ENCODE peak calls at places on chromosome 17, in four cellular contexts. U is HEK293T, D is HepG2, C is H1. L is an unnamed sample.
A peak's percentile ranks its signal among the peaks of the same experiment; 100 is the strongest.

GRCh38 chr17:63356275-63356905 is 89.7 kb downstream of the CYB561 start:
- DNase-seq in C (no peak), U (peak; percentile 32), D (no peak), L (no peak)

GRCh38 chr17:12977008-12977751 is 40.6 kb downstream of the ELAC2 start:
- DNase-seq in D (no peak), C (peak; percentile 68), U (no peak), L (no peak)

GRCh38 chr17:7916799-7917198 is 710 bp upstream of the RNF227 start:
- DNase-seq in U (no peak), D (peak; percentile 5), C (no peak), L (no peak)

GRCh38 chr17:21033350-21033749 is 9.5 kb downstream of the USP22 start:
- DNase-seq in C (no peak), D (no peak), U (no peak), L (no peak)

GRCh38 chr17:61570118-61570517 is 20.9 kb downstream of the NACA2 start:
- DNase-seq in C (no peak), D (no peak), U (no peak), L (no peak)

GRCh38 chr17:8072339-8072726 is 15.2 kb downstream of the ALOX12B start:
- DNase-seq in D (no peak), C (peak; percentile 65), U (no peak), L (no peak)

GRCh38 chr17:19331134-19331533 is 31.4 kb downstream of the B9D1 start:
- DNase-seq in D (no peak), U (no peak), C (no peak), L (no peak)

GRCh38 chr17:61128671-61129115 is 270.9 kb upstream of the TBX2 start:
- DNase-seq in U (no peak), D (no peak), C (no peak), L (no peak)

GRCh38 chr17:40167685-40168261 is 9.5 kb upstream of the RAPGEFL1 start:
- DNase-seq in U (no peak), C (no peak), D (no peak), L (no peak)

GRCh38 chr17:59406808-59407381 is 75.4 kb downstream of the YPEL2 start:
- DNase-seq in D (peak; percentile 20), U (peak; percentile 32), C (no peak), L (no peak)

GRCh38 chr17:79761894-79762570 is 15.9 kb upstream of the CBX2 start:
- DNase-seq in D (no peak), C (no peak), U (no peak), L (no peak)

GRCh38 chr17:74842146-74842598 is 17.5 kb downstream of the GRIN2C start:
- DNase-seq in C (no peak), D (no peak), U (no peak), L (no peak)

GRCh38 chr17:74779948-74780400 is 3.8 kb upstream of the NAT9 start:
- DNase-seq in U (no peak), D (no peak), C (no peak), L (peak; percentile 63)

GRCh38 chr17:79029327-79030009 is 5.5 kb downstream of the C1QTNF1 start:
- DNase-seq in U (no peak), D (no peak), C (no peak), L (no peak)

GRCh38 chr17:73230088-73230487 is 31.6 kb downstream of the CPSF4L start:
- DNase-seq in U (no peak), C (no peak), D (no peak), L (no peak)

GRCh38 chr17:13079010-13079409 is 61.2 kb upstream of the ELAC2 start:
- DNase-seq in D (no peak), U (no peak), C (no peak), L (no peak)

GRCh38 chr17:76909971-76910760 is 42.0 kb downstream of the MGAT5B start:
- DNase-seq in C (peak; percentile 91), U (peak; percentile 55), D (peak; percentile 32), L (no peak)

GRCh38 chr17:76427457-76428231 is 25.3 kb downstream of the UBE2O start:
- DNase-seq in U (no peak), C (no peak), D (no peak), L (no peak)

GRCh38 chr17:77512062-77512946 is 371.5 kb downstream of the SEC14L1 start:
- DNase-seq in U (no peak), D (peak; percentile 99), C (no peak), L (no peak)

GRCh38 chr17:31746884-31747495 is 112.1 kb downstream of the COPRS start:
- DNase-seq in U (no peak), C (no peak), D (no peak), L (no peak)

GRCh38 chr17:77383613-77384608 is 243.1 kb downstream of the SEC14L1 start:
- DNase-seq in C (no peak), D (no peak), U (no peak), L (no peak)

GRCh38 chr17:57861737-57862409 is 12.0 kb upstream of the MRPS23 start:
- DNase-seq in C (peak; percentile 70), U (no peak), D (peak; percentile 54), L (no peak)

GRCh38 chr17:63446981-63447687 is 1.0 kb upstream of the CYB561 start:
- DNase-seq in D (no peak), C (peak; percentile 82), U (no peak), L (no peak)

GRCh38 chr17:3007651-3008121 is 55.7 kb downstream of the OR1D5 start:
- DNase-seq in C (no peak), D (no peak), U (no peak), L (no peak)

GRCh38 chr17:74099441-74100340 is 103.8 kb upstream of the RPL38 start:
- DNase-seq in D (no peak), U (no peak), C (no peak), L (no peak)

GRCh38 chr17:47278561-47278960 is 24.9 kb downstream of the ITGB3 start:
- DNase-seq in D (no peak), U (no peak), C (no peak), L (no peak)

GRCh38 chr17:78605429-78605828 is 28.2 kb upstream of the DNAH17 start:
- DNase-seq in U (no peak), C (no peak), D (no peak), L (no peak)

GRCh38 chr17:41629826-41630670 is 5.7 kb upstream of the KRT17 start:
- DNase-seq in C (no peak), U (no peak), D (no peak), L (no peak)

GRCh38 chr17:15935891-15936290 is 9.0 kb upstream of the ADORA2B start:
- DNase-seq in C (no peak), D (no peak), U (no peak), L (no peak)

GRCh38 chr17:42560246-42560645 is 1.7 kb upstream of the COASY start:
- DNase-seq in D (no peak), C (no peak), U (no peak), L (no peak)

GRCh38 chr17:82370471-82371332 is 863 bp upstream of the UTS2R start:
- DNase-seq in D (no peak), C (no peak), U (no peak), L (no peak)
- TF ChIP-seq SUZ12 in D (no peak), C (no peak), U (no peak), L (no peak)

GRCh38 chr17:6573982-6574688 is 17.8 kb upstream of the PITPNM3 start:
- DNase-seq in C (peak; percentile 33), U (no peak), D (no peak), L (no peak)

GRCh38 chr17:6568186-6568758 is 11.9 kb upstream of the PITPNM3 start:
- DNase-seq in D (no peak), U (no peak), C (peak; percentile 45), L (no peak)

GRCh38 chr17:6572997-6573396 is 16.6 kb upstream of the PITPNM3 start:
- DNase-seq in D (no peak), C (peak; percentile 41), U (no peak), L (no peak)

GRCh38 chr17:6569391-6570302 is 13.3 kb upstream of the PITPNM3 start:
- DNase-seq in U (no peak), D (no peak), C (peak; percentile 36), L (no peak)

DNA sequence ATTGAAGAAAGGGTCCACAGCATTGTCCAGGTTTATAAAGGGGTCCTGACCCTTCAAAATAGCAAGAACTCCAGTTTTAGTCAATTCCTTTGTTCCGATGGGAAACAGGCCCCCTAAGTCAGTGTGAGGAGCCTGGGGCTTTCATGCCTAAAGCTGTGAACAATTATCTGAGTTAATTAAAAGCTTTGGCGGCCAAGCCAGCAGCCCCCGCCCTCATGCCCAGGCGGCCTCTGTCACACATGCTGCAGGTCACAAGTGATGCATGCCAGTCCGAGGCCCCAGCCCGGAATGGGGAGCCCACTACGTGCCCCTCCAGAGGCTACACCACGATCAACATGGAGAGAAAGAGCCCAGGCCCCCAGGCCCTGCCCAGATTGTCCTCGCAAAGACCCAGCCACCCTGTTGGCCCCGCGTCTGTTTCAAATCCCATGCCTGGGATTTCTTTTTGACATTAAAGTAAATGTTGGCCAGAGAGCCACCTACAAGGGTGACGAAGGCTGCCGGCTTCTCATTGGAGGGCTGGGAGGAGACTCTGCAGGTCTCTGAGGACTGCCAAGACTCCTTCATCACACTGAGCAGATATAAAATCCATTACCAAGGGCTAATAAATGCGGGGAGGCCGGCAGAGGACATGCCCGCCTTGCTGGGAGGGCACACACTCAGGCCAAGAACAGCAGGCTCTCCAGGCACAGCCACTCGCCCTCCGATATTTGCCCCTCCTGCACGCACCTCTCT is 14.5 kb upstream of the PITPNM3 start:
- DNase-seq in D (no peak), C (peak; percentile 33), U (no peak), L (no peak)
- TF ChIP-seq SP1 in D (no peak), C (no peak), U (no peak), L (no peak)

DNA sequence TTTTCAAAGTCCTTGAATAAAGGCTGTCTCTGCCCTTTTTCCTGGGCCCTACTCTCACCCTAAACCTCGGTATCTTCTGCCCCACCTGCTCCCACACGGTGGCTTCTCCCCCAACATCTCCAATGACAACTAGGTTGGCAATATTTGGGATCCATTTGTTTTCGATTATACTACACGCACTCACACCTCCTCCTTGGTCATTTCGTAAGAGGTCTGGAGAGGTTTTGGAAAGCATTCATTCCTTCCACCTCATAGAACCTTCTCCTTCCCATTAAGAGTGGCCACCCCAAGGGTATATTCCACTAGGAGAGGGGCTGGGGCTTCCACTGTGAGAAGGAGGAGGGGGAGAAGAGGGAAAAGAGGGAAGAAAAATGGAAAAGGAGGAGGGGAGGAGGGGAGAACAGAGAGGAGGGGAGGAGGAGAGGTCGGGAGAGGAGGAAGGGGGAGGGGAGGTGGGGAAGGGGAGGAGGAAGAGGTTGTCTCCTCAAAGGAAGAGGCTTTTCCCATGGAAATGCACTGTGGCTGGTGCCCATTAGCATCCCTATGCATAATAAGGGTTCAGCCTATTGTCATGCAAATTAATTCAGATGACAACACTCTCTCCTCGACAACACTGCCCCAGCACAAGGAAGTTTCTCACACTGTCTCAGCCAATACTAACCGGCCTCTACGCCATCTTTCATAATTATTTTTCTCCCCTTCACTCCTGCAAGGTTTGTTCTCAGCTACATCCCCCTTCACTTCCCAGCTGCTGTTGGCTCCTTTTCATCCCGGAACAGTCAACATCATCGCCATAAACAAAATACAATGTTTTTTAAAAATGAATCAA is 30.0 kb downstream of the SOX9 start:
- DNase-seq in C (peak; percentile 50), D (no peak), U (no peak), L (no peak)
- TF ChIP-seq SUZ12 in C (no peak), D (no peak), U (no peak), L (no peak)

DNA sequence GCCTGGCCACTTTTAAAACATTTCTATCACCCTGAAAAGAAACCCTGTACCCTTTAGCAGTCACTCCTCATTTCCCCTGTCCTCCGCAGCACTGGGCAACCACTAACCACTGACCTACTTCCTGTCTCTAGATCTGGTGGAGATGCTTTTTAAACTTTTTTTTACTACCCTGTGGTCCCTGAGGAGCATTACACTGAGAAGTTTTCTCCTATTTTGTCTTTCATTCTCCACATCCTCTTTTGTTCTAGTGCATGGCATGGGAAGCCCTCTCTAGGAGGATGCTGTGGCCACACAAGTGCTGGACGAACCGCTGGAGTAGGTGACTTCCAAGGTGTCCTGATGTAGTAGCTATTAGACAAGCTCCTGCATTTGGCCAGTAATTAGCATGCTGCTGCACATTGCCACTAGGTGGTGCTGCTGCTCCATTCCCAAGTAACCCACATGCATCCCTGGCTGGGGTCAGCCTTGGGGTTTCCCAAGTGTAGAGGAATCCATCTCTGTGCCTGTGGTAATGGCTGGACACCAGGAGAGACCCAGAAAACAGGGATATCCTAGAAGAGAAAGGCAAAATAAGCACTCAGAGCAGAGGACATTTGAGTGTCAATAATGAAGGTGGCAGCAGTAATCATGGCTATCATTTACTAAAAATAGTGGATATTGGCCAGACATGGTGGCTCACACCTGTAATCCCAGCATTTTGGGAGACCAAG is 143.8 kb upstream of the CRHR1 start:
- DNase-seq in C (peak; percentile 89), D (peak; percentile 81), U (peak; percentile 79), L (peak; percentile 34)
- TF ChIP-seq SP1 in C (no peak), D (peak; percentile 18), U (no peak), L (no peak)